ENCODE peak calls at places on chromosomes 6 and 20, in five cellular contexts. One of them, this sample, is unnamed. For H3K4me1, the result is how much of the 10 kb centered on the place peaks cover.

GRCh38 chr6:46400898-46401297 is 90.4 kb downstream of the RCAN2 start:
- DNase-seq in Karpas-422: no peak
- DNase-seq in neural progenitor cell: no peak
- DNase-seq in A549: no peak
- DNase-seq in psoas muscle: no peak
- DNase-seq in this sample: no peak

GRCh38 chr20:40945754-40946451 is 82.7 kb upstream of the TOP1 start:
- DNase-seq in neural progenitor cell: peak
- DNase-seq in A549: peak
- DNase-seq in Karpas-422: peak
- DNase-seq in psoas muscle: peak
- DNase-seq in this sample: no peak

GRCh38 chr20:52731086-52731485 is 241.1 kb upstream of the TSHZ2 start:
- DNase-seq in Karpas-422: no peak
- DNase-seq in psoas muscle: no peak
- DNase-seq in A549: no peak
- DNase-seq in neural progenitor cell: peak
- DNase-seq in this sample: no peak

GRCh38 chr20:49792006-49792405 is 20.6 kb upstream of the SLC9A8 start:
- DNase-seq in Karpas-422: no peak
- DNase-seq in psoas muscle: no peak
- DNase-seq in neural progenitor cell: no peak
- DNase-seq in A549: no peak
- DNase-seq in this sample: no peak

GRCh38 chr6:12071064-12071615 is 59.0 kb downstream of the HIVEP1 start:
- DNase-seq in Karpas-422: no peak
- DNase-seq in A549: no peak
- DNase-seq in neural progenitor cell: no peak
- DNase-seq in psoas muscle: no peak
- DNase-seq in this sample: no peak

GRCh38 chr6:119142051-119142450 is 63.6 kb upstream of the FAM184A start:
- DNase-seq in A549: no peak
- DNase-seq in psoas muscle: no peak
- DNase-seq in neural progenitor cell: no peak
- DNase-seq in Karpas-422: no peak
- DNase-seq in this sample: no peak

GRCh38 chr6:73234732-73235131 is 9.4 kb upstream of the KHDC1L start:
- DNase-seq in Karpas-422: no peak
- DNase-seq in neural progenitor cell: no peak
- DNase-seq in A549: peak
- DNase-seq in psoas muscle: no peak
- DNase-seq in this sample: no peak

GRCh38 chr20:51188941-51189340 is 166.0 kb upstream of the KCNG1 start:
- DNase-seq in neural progenitor cell: no peak
- DNase-seq in psoas muscle: no peak
- DNase-seq in Karpas-422: no peak
- DNase-seq in A549: no peak
- DNase-seq in this sample: no peak

GRCh38 chr20:8154636-8155035 is 22.6 kb downstream of the PLCB1 start:
- DNase-seq in neural progenitor cell: no peak
- DNase-seq in Karpas-422: no peak
- DNase-seq in psoas muscle: no peak
- DNase-seq in A549: no peak
- DNase-seq in this sample: no peak

GRCh38 chr6:44054635-44055559 is 72.4 kb downstream of the MRPL14 start:
- DNase-seq in psoas muscle: peak
- DNase-seq in A549: no peak
- DNase-seq in neural progenitor cell: no peak
- DNase-seq in Karpas-422: no peak
- DNase-seq in this sample: no peak

GRCh38 chr6:88914180-88914579 is 49.2 kb downstream of the RNGTT start:
- DNase-seq in A549: no peak
- DNase-seq in Karpas-422: peak
- DNase-seq in psoas muscle: no peak
- DNase-seq in neural progenitor cell: no peak
- DNase-seq in this sample: no peak

GRCh38 chr20:9903048-9903651 is 64.3 kb upstream of the PAK5 start:
- DNase-seq in neural progenitor cell: peak
- DNase-seq in psoas muscle: no peak
- DNase-seq in Karpas-422: peak
- DNase-seq in A549: peak
- DNase-seq in this sample: no peak

GRCh38 chr6:15274696-15275387 is 29.0 kb downstream of the JARID2 start:
- DNase-seq in A549: no peak
- DNase-seq in neural progenitor cell: no peak
- DNase-seq in psoas muscle: no peak
- DNase-seq in Karpas-422: no peak
- DNase-seq in this sample: no peak

GRCh38 chr20:35433337-35433736 is 4.7 kb downstream of the GDF5 start:
- DNase-seq in psoas muscle: no peak
- DNase-seq in Karpas-422: no peak
- DNase-seq in A549: no peak
- DNase-seq in neural progenitor cell: no peak
- DNase-seq in this sample: no peak

GRCh38 chr6:148868314-148868713 is 121.5 kb downstream of the UST start:
- DNase-seq in neural progenitor cell: no peak
- DNase-seq in Karpas-422: no peak
- DNase-seq in psoas muscle: no peak
- DNase-seq in A549: no peak
- DNase-seq in this sample: no peak

GRCh38 chr20:53077373-53078205 is 105.4 kb downstream of the TSHZ2 start:
- DNase-seq in neural progenitor cell: no peak
- DNase-seq in Karpas-422: no peak
- DNase-seq in A549: no peak
- DNase-seq in psoas muscle: no peak
- DNase-seq in this sample: no peak

GRCh38 chr6:146990821-146991798 is 213.1 kb upstream of the STXBP5 start:
- DNase-seq in A549: peak
- DNase-seq in neural progenitor cell: no peak
- DNase-seq in psoas muscle: no peak
- DNase-seq in Karpas-422: no peak
- DNase-seq in this sample: no peak

GRCh38 chr6:110415297-110415916 is at the start of gene DDO:
- DNase-seq in A549: no peak
- DNase-seq in psoas muscle: peak
- DNase-seq in neural progenitor cell: no peak
- DNase-seq in Karpas-422: no peak
- DNase-seq in this sample: peak

GRCh38 chr6:44176935-44177509 is 18.4 kb downstream of the CAPN11 start:
- DNase-seq in A549: no peak
- DNase-seq in psoas muscle: no peak
- DNase-seq in Karpas-422: peak
- DNase-seq in neural progenitor cell: no peak
- DNase-seq in this sample: no peak

GRCh38 chr6:136533487-136533886 is 16.7 kb downstream of the MAP7 start:
- DNase-seq in Karpas-422: no peak
- DNase-seq in psoas muscle: no peak
- DNase-seq in neural progenitor cell: no peak
- DNase-seq in A549: no peak
- DNase-seq in this sample: no peak
- H3K4me1 ChIP-seq in Karpas-422: under half
- H3K4me1 ChIP-seq in psoas muscle: under half
- H3K4me1 ChIP-seq in neural progenitor cell: under half
- H3K4me1 ChIP-seq in A549: under half
- H3K4me1 ChIP-seq in this sample: under half

DNA sequence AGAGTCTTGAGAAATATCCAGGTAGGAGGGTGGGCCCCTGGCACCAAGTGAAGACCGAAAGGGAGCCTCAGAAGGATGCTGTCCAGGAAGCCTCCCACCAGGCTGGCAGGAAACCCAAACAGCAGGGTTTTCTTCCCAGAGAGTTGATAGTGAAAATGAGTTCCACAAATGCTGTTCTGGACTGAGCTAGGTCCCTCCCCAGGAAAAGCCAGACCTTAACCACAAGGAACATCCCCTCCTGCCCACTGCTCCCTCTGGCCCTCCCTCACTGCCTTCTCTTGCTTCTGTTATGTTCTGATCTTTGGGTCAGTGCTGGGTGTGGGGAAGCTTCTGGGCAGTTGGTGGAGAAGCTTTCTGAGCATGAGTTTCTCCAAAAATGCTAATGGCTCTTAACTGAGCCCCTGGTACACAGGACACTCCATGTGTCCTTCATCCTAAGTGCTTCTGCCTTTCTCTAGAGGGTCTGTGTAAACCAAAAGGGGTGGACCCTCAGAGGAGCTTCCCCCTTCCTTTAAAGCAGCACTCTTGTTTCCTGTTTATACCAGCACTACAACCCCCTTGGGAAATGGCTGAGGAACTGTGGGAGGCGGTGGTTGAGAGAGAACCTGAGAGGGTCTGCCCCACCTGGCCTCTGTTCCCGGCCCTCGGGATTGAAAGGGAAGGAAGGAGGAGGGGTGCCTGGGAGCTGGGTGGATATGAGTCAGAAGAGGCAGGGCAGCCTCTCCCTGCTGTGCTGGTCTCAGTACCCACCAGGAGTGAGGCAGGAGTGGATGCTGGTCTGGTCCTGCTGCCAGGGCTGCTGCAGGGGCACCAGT is 42.0 kb downstream of the CDS2 start:
- DNase-seq in psoas muscle: no peak
- DNase-seq in A549: no peak
- DNase-seq in Karpas-422: no peak
- DNase-seq in neural progenitor cell: no peak
- DNase-seq in this sample: no peak
- H3K4me1 ChIP-seq in psoas muscle: half or more
- H3K4me1 ChIP-seq in A549: under half
- H3K4me1 ChIP-seq in Karpas-422: under half
- H3K4me1 ChIP-seq in neural progenitor cell: under half
- H3K4me1 ChIP-seq in this sample: half or more

GRCh38 chr6:108798672-108799355 is 49.4 kb upstream of the ARMC2 start:
- DNase-seq in A549: no peak
- DNase-seq in neural progenitor cell: peak
- DNase-seq in psoas muscle: no peak
- DNase-seq in Karpas-422: no peak
- DNase-seq in this sample: no peak

GRCh38 chr6:108799791-108800190 is 48.4 kb upstream of the ARMC2 start:
- DNase-seq in neural progenitor cell: no peak
- DNase-seq in psoas muscle: no peak
- DNase-seq in A549: no peak
- DNase-seq in Karpas-422: no peak
- DNase-seq in this sample: no peak

GRCh38 chr6:108800510-108800909 is 47.7 kb upstream of the ARMC2 start:
- DNase-seq in psoas muscle: no peak
- DNase-seq in Karpas-422: no peak
- DNase-seq in neural progenitor cell: no peak
- DNase-seq in A549: no peak
- DNase-seq in this sample: no peak

GRCh38 chr6:108797951-108798671 is 50.1 kb upstream of the ARMC2 start:
- DNase-seq in Karpas-422: no peak
- DNase-seq in neural progenitor cell: no peak
- DNase-seq in A549: no peak
- DNase-seq in psoas muscle: no peak
- DNase-seq in this sample: no peak

GRCh38 chr6:108799356-108799720 is 48.9 kb upstream of the ARMC2 start:
- DNase-seq in neural progenitor cell: no peak
- DNase-seq in psoas muscle: no peak
- DNase-seq in Karpas-422: no peak
- DNase-seq in A549: no peak
- DNase-seq in this sample: no peak
- H3K4me1 ChIP-seq in neural progenitor cell: under half
- H3K4me1 ChIP-seq in psoas muscle: under half
- H3K4me1 ChIP-seq in Karpas-422: under half
- H3K4me1 ChIP-seq in A549: under half
- H3K4me1 ChIP-seq in this sample: under half

GRCh38 chr6:41728954-41729353 is 6.5 kb downstream of the TFEB start:
- DNase-seq in neural progenitor cell: no peak
- DNase-seq in Karpas-422: no peak
- DNase-seq in psoas muscle: peak
- DNase-seq in A549: no peak
- DNase-seq in this sample: no peak
- H3K4me1 ChIP-seq in neural progenitor cell: under half
- H3K4me1 ChIP-seq in Karpas-422: half or more
- H3K4me1 ChIP-seq in psoas muscle: half or more
- H3K4me1 ChIP-seq in A549: under half
- H3K4me1 ChIP-seq in this sample: under half

GRCh38 chr20:44461142-44461802 is 14.4 kb upstream of the TTPAL start:
- DNase-seq in Karpas-422: no peak
- DNase-seq in psoas muscle: no peak
- DNase-seq in A549: no peak
- DNase-seq in neural progenitor cell: no peak
- DNase-seq in this sample: no peak
- H3K4me1 ChIP-seq in Karpas-422: under half
- H3K4me1 ChIP-seq in psoas muscle: under half
- H3K4me1 ChIP-seq in A549: under half
- H3K4me1 ChIP-seq in neural progenitor cell: under half
- H3K4me1 ChIP-seq in this sample: under half

GRCh38 chr6:26335631-26336323 is 29.2 kb upstream of the BTN3A2 start:
- DNase-seq in neural progenitor cell: no peak
- DNase-seq in Karpas-422: no peak
- DNase-seq in psoas muscle: no peak
- DNase-seq in A549: no peak
- DNase-seq in this sample: no peak
- H3K4me1 ChIP-seq in neural progenitor cell: under half
- H3K4me1 ChIP-seq in Karpas-422: under half
- H3K4me1 ChIP-seq in psoas muscle: under half
- H3K4me1 ChIP-seq in A549: under half
- H3K4me1 ChIP-seq in this sample: under half

GRCh38 chr6:136991614-136992013 is 53.2 kb downstream of the IL20RA start:
- DNase-seq in neural progenitor cell: no peak
- DNase-seq in psoas muscle: no peak
- DNase-seq in A549: no peak
- DNase-seq in Karpas-422: no peak
- DNase-seq in this sample: no peak
- H3K4me1 ChIP-seq in neural progenitor cell: under half
- H3K4me1 ChIP-seq in psoas muscle: under half
- H3K4me1 ChIP-seq in A549: under half
- H3K4me1 ChIP-seq in Karpas-422: under half
- H3K4me1 ChIP-seq in this sample: under half

This sample was measured in thoracic aorta.